ENCODE peak calls at places on chromosomes 13 and 19, in nine cellular contexts. D is left cardiac atrium; H is sigmoid colon; Y is ascending aorta; W is hippocampal formation; I is stimulated activated CD4-positive, alpha-beta T cell treated with anti-CD3 and anti-CD28 coated beads, Interleukin-15, amount 100 ng/mL, for 1 hour; G is activated CD4-positive, alpha-beta T cell treated with anti-CD3 and anti-CD28 coated beads, Interleukin-2, amount 10 ng/mL, durations not matched to agents 7 days and 5 days; F is HEK293T; A is fibroblast of the conjunctiva. V is an unnamed sample.

GRCh38 chr19:51158474-51159129 is 16.5 kb downstream of the SIGLEC7 start:
- DNase-seq in D (peak; percentile 65), H (no peak), Y (no peak), W (no peak), I (peak; percentile 26), G (peak; percentile 85), F (peak; percentile 57), A (no peak), V (peak; percentile 56)

GRCh38 chr19:958967-959685 is 25.0 kb upstream of the WDR18 start:
- DNase-seq in D (no peak), H (no peak), Y (no peak), W (no peak), I (no peak), G (peak; percentile 16), F (no peak), A (no peak), V (no peak)

GRCh38 chr19:2534374-2535050 is 58.6 kb downstream of the GADD45B start:
- DNase-seq in D (no peak), H (no peak), Y (no peak), W (no peak), I (no peak), G (no peak), F (no peak), A (no peak), V (no peak)

GRCh38 chr19:5244351-5244750 is 96.3 kb downstream of the PTPRS start:
- DNase-seq in D (no peak), H (no peak), Y (no peak), W (no peak), I (no peak), G (no peak), F (no peak), A (no peak), V (no peak)

GRCh38 chr13:30466841-30467252 is 1.1 kb upstream of the HMGB1 start:
- DNase-seq in D (no peak), H (no peak), Y (no peak), W (no peak), I (no peak), G (no peak), F (peak; percentile 38), A (no peak), V (no peak)

GRCh38 chr19:30089086-30089665 is 147.1 kb downstream of the URI1 start:
- DNase-seq in D (no peak), H (no peak), Y (no peak), W (no peak), I (no peak), G (no peak), F (no peak), A (no peak), V (no peak)

GRCh38 chr19:13154911-13155471 is 4.8 kb downstream of the IER2 start:
- DNase-seq in D (peak; percentile 77), H (peak; percentile 90), Y (peak; percentile 48), W (no peak), I (peak; percentile 68), G (peak; percentile 78), F (no peak), A (no peak), V (no peak)

GRCh38 chr13:76684336-76684735 is 201.9 kb downstream of the KCTD12 start:
- DNase-seq in D (no peak), H (no peak), Y (no peak), W (no peak), I (no peak), G (no peak), F (no peak), A (no peak), V (no peak)

GRCh38 chr13:90947976-90948375 is 399.5 kb upstream of the MIR17HG start:
- DNase-seq in D (no peak), H (no peak), Y (no peak), W (no peak), I (no peak), G (no peak), F (no peak), A (no peak), V (no peak)

GRCh38 chr19:49590971-49591730 is at the start of gene PRR12:
- DNase-seq in D (peak; percentile 68), H (peak; percentile 85), Y (no peak), W (peak; percentile 89), I (peak; percentile 53), G (peak; percentile 73), F (peak; percentile 72), A (no peak), V (peak; percentile 41)

GRCh38 chr19:1130801-1131717 is 27.3 kb downstream of the GPX4 start:
- DNase-seq in D (peak; percentile 40), H (no peak), Y (no peak), W (no peak), I (no peak), G (peak; percentile 67), F (no peak), A (no peak), V (no peak)

GRCh38 chr13:50386527-50387123 is 371.4 kb downstream of the KCNRG start:
- DNase-seq in D (peak; percentile 48), H (no peak), Y (no peak), W (peak; percentile 34), I (no peak), G (no peak), F (peak; percentile 42), A (no peak), V (no peak)

GRCh38 chr13:30870049-30870884 is 35.8 kb upstream of the MEDAG start:
- DNase-seq in D (peak; percentile 94), H (peak; percentile 88), Y (peak; percentile 85), W (no peak), I (no peak), G (peak; percentile 23), F (peak; percentile 92), A (peak; percentile 98), V (no peak)

GRCh38 chr13:30504081-30504480 is 38.3 kb upstream of the HMGB1 start:
- DNase-seq in D (no peak), H (no peak), Y (no peak), W (no peak), I (no peak), G (no peak), F (no peak), A (no peak), V (no peak)

GRCh38 chr19:38168632-38169031 is 55.4 kb downstream of the DPF1 start:
- DNase-seq in D (no peak), H (no peak), Y (no peak), W (no peak), I (no peak), G (no peak), F (no peak), A (no peak), V (no peak)

V was measured in stimulated activated CD8-positive, alpha-beta memory T cell treated with anti-CD3 and anti-CD28 coated beads, Interleukin-2, amount 100 ng/mL, for 1 hour.